ENCODE peak calls at places on chromosomes 12 and 14, in four cellular contexts. S is CD8-positive, alpha-beta memory T cell; H is fibroblast of mammary gland; A is small intestine. V is an unnamed sample.

GRCh38 chr12:11743333-11743732 is 93.9 kb downstream of the ETV6 start:
- DNase-seq in S (no peak), H (no peak), A (no peak), V (no peak)

GRCh38 chr12:28578833-28579252 is 388.6 kb downstream of the CCDC91 start:
- DNase-seq in S (no peak), H (peak; percentile 46), A (no peak), V (no peak)

GRCh38 chr12:8475508-8475907 is 19.7 kb downstream of the CLEC6A start:
- DNase-seq in S (no peak), H (no peak), A (no peak), V (no peak)

GRCh38 chr14:61520546-61520945 is 174.8 kb upstream of the HIF1A start:
- DNase-seq in S (no peak), H (peak; percentile 71), A (no peak), V (no peak)

GRCh38 chr12:41681898-41682297 is 462.8 kb downstream of the GXYLT1 start:
- DNase-seq in S (no peak), H (no peak), A (no peak), V (no peak)

GRCh38 chr12:13573698-13574321 is 377.3 kb downstream of the EMP1 start:
- DNase-seq in S (no peak), H (peak; percentile 92), A (peak; percentile 26), V (peak; percentile 52)

GRCh38 chr14:29663281-29663801 is 264.3 kb downstream of the PRKD1 start:
- DNase-seq in S (no peak), H (peak; percentile 46), A (no peak), V (peak; percentile 11)

GRCh38 chr14:57346741-57347140 is 43.6 kb upstream of the NAA30 start:
- DNase-seq in S (no peak), H (no peak), A (no peak), V (no peak)

GRCh38 chr12:17016116-17016864 is 410.3 kb upstream of the LMO3 start:
- DNase-seq in S (no peak), H (no peak), A (no peak), V (no peak)

GRCh38 chr12:88035907-88036289 is 6.7 kb upstream of the C12orf50 start:
- DNase-seq in S (no peak), H (no peak), A (peak; percentile 37), V (no peak)

GRCh38 chr14:94904636-94905035 is 134.7 kb upstream of the GSC start:
- DNase-seq in S (no peak), H (peak; percentile 7), A (no peak), V (peak; percentile 19)

GRCh38 chr14:80315681-80316080 is 104.4 kb upstream of the DIO2 start:
- DNase-seq in S (no peak), H (no peak), A (no peak), V (peak; percentile 15)

GRCh38 chr14:91570021-91570420 is 59.9 kb upstream of the PPP4R3A start:
- DNase-seq in S (no peak), H (no peak), A (no peak), V (no peak)

GRCh38 chr14:66249544-66249943 is 236.6 kb upstream of the CCDC196 start:
- DNase-seq in S (no peak), H (no peak), A (no peak), V (no peak)

GRCh38 chr12:108629824-108630476 is 3.7 kb downstream of the SELPLG start:
- DNase-seq in S (peak; percentile 80), H (peak; percentile 88), A (peak; percentile 25), V (peak; percentile 86)

GRCh38 chr12:7995266-7995963 is 37.1 kb upstream of the FOXJ2 start:
- DNase-seq in S (peak; percentile 91), H (peak; percentile 92), A (peak; percentile 67), V (peak; percentile 87)

GRCh38 chr12:71014180-71014785 is 93.7 kb upstream of the PTPRR start:
- DNase-seq in S (no peak), H (peak; percentile 82), A (peak; percentile 40), V (peak; percentile 84)

GRCh38 chr14:100566119-100566518 is 21.1 kb downstream of the BEGAIN start:
- DNase-seq in S (no peak), H (no peak), A (peak; percentile 49), V (no peak)

GRCh38 chr12:114405449-114406271 is at the start of gene TBX5:
- DNase-seq in S (no peak), H (peak; percentile 85), A (no peak), V (no peak)

GRCh38 chr14:74959596-74960180 is 4.3 kb upstream of the PGF start:
- DNase-seq in S (no peak), H (no peak), A (no peak), V (no peak)

GRCh38 chr14:24432259-24433131 is 2.7 kb downstream of the KHNYN start:
- DNase-seq in S (peak; percentile 48), H (no peak), A (no peak), V (no peak)

GRCh38 chr14:39229601-39230110 is 4.1 kb upstream of the MIA2 start:
- DNase-seq in S (peak; percentile 49), H (no peak), A (no peak), V (no peak)

GRCh38 chr12:29782821-29783772 is 645 bp downstream of the TMTC1 start:
- DNase-seq in S (no peak), H (peak; percentile 35), A (no peak), V (peak; percentile 42)

GRCh38 chr12:52925717-52926595 is 21.1 kb upstream of the KRT8 start:
- DNase-seq in S (no peak), H (no peak), A (peak; percentile 98), V (no peak)

GRCh38 chr14:96816281-96816680 is 19.1 kb downstream of the VRK1 start:
- DNase-seq in S (no peak), H (no peak), A (no peak), V (no peak)

GRCh38 chr12:25713264-25713663 is 160.2 kb upstream of the LMNTD1 start:
- DNase-seq in S (no peak), H (no peak), A (no peak), V (no peak)

GRCh38 chr12:90275088-90275487 is 566.5 kb upstream of the ATP2B1 start:
- DNase-seq in S (no peak), H (peak; percentile 29), A (no peak), V (no peak)

DNA sequence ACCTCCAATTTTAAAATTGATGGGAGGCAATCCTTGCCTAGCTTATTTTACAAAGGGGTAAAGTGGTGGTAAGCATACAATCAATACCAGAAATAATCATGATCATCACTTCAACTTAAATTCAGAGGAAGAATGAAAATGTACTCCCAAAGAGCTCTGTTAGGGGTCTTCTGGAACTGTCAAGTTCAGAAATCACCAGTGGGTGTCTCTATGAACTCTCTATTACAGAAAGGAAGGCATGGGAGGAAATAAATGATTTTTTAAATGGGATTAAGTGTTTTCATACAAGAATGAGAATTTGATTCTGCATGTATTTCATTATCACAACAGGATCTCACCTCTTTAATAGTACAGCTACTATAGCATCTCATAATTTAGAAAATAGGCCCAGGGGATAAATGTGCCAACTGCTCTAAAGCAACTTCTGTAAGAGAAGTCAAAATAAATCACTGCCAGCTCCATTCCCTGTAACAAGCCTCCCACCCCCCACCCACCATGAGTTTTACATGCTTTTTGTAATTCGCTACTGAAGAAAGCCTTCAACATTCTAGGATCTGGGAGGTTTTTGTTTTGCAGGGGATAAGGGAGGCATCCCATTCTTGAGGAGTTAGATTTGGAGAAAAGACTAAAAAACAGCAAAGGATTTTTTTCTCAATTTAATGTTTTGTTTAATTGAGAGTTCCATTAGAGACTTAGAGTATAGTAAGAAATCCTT is 9.7 kb downstream of the DCP1B start:
- DNase-seq in S (no peak), H (no peak), A (no peak), V (no peak)
- H3K4me3 ChIP-seq in S (no peak overlapping the region), H (no peak overlapping the region), A (no peak overlapping the region), V (no peak overlapping the region)

GRCh38 chr12:49345840-49346658 is 639 bp upstream of the DNAJC22 start:
- DNase-seq in S (no peak), H (no peak), A (no peak), V (no peak)
- H3K4me3 ChIP-seq in S (peak overlapping the region; percentile 69), H (peak overlapping the region; percentile 26), A (no peak overlapping the region), V (no peak overlapping the region)

DNA sequence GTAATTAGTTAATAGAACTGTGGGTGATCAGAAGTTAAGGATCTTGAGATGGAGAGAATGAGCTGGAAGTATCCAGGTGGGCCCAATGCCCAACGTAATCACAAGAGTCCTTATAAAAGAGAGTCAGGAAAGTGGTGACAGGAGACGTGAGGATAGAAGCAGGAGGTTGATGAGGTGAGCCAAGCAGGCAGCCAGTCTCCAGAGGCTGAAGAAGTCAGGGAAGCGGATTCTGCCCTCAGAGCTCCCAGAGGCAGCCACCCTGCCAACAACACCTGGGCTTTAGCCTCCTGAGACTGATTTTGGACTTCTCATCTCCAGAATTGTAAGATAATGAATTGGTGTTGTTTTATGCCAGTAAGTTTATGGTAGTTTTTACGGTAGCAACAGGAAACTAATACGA is 10.1 kb upstream of the SAV1 start:
- DNase-seq in S (no peak), H (no peak), A (no peak), V (no peak)
- H3K4me3 ChIP-seq in S (no peak overlapping the region), H (no peak overlapping the region), A (no peak overlapping the region), V (no peak overlapping the region)

DNA sequence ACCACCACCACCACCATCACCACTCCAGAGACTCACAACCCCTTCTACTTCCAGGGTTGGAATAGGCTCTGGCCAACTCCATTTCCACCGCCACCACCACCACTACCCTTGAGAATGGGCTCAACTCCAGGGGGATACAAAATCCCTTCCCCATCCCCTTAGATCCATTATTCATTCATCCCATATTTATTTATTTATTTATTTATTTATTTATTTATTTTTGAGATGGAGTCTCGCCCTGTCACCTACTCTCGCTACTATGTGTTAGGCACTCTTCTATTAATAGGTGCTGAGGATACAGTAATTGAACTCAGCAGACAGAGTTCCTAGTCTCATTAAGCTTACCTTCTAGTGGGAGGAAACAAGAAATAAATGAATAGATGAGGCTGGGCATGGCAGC is 4.8 kb upstream of the ADCY6 start:
- DNase-seq in S (no peak), H (no peak), A (no peak), V (no peak)
- H3K4me3 ChIP-seq in S (no peak overlapping the region), H (no peak overlapping the region), A (no peak overlapping the region), V (no peak overlapping the region)

GRCh38 chr12:95694148-95694547 is 96.4 kb downstream of the NTN4 start:
- DNase-seq in S (no peak), H (no peak), A (peak; percentile 45), V (no peak)

GRCh38 chr12:95687937-95688336 is 102.6 kb downstream of the NTN4 start:
- DNase-seq in S (no peak), H (no peak), A (no peak), V (no peak)

GRCh38 chr12:95695741-95696140 is 94.8 kb downstream of the NTN4 start:
- DNase-seq in S (no peak), H (no peak), A (no peak), V (no peak)

GRCh38 chr12:95693689-95694088 is 96.9 kb downstream of the NTN4 start:
- DNase-seq in S (no peak), H (no peak), A (no peak), V (no peak)

DNA sequence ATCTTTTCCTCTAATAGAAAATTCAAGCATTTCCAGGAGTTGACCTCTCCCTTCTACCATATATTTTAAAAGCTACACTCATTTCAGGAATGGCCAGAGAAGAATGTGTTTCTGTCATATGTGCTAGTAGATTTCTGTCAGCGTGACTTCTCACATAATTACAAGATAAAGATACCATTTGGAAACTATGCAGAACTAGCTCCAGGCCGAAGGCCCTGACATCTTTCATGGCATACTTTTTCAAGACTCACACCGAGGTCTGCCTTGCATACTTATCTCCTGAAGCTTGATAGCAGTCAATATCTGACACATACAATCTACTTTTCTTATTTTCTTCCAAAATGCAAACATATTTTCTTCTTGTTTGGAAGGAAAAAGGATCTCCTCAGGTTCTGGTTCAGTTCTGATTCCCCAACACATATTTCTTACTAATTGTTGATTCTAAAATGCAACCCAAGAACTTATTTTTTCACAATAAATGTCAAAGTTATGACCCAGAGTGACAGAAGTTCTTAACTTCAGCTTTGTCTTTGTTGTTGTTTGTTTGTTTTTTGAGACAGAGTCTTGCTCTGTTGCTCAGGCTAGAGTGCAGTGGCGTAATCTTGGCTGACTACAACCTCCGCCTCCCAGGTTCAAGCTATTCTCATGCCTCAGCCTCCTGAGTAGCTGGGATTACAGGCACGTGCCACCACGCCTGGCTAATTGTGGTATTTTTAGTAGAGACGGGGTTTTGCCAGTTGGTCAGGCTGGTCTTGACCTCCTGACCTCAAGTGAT is 99.5 kb downstream of the NTN4 start:
- DNase-seq in S (no peak), H (no peak), A (no peak), V (no peak)
- H3K4me3 ChIP-seq in S (no peak overlapping the region), H (no peak overlapping the region), A (no peak overlapping the region), V (no peak overlapping the region)

V was measured in fibroblast of the aortic adventitia.